ENCODE peak calls at places on chromosomes 13 and 19, in six cellular contexts. X, S, A, R, J and V are unnamed samples.

GRCh38 chr19:46373573-46374359 is 26.9 kb downstream of the PPP5C start:
- DNase-seq in S (peak; percentile 54), A (peak; percentile 99), X (peak; percentile 50), R (peak; percentile 99), J (peak; percentile 93), V (peak; percentile 91)

GRCh38 chr13:39998166-39998565 is 342.7 kb downstream of the COG6 start:
- DNase-seq in J (no peak), X (no peak), S (no peak), A (no peak), R (no peak), V (no peak)

GRCh38 chr13:32426981-32427851 is 714 bp downstream of the N4BP2L1 start:
- DNase-seq in R (peak; percentile 57), A (peak; percentile 69), S (peak; percentile 57), X (peak; percentile 29), J (no peak), V (peak; percentile 79)

GRCh38 chr19:54160948-54161347 is 1.4 kb upstream of the LENG1 start:
- DNase-seq in S (no peak), X (no peak), R (no peak), J (no peak), A (no peak), V (no peak)

GRCh38 chr13:44191504-44192171 is 182.0 kb upstream of the SERP2 start:
- DNase-seq in J (peak; percentile 71), S (peak; percentile 42), R (peak; percentile 43), X (peak; percentile 70), A (peak; percentile 63), V (no peak)

GRCh38 chr19:55540619-55541018 is 3.7 kb upstream of the SBK2 start:
- DNase-seq in X (no peak), S (no peak), A (no peak), R (no peak), J (no peak), V (no peak)

GRCh38 chr13:101706651-101707050 is 254.2 kb downstream of the ITGBL1 start:
- DNase-seq in X (peak; percentile 94), S (no peak), A (no peak), J (peak; percentile 13), R (no peak), V (peak; percentile 64)

GRCh38 chr19:43572172-43572588 is 3.1 kb downstream of the XRCC1 start:
- DNase-seq in S (no peak), R (no peak), J (no peak), A (no peak), X (no peak), V (no peak)

GRCh38 chr13:105655046-105655445 is 880.4 kb downstream of the EFNB2 start:
- DNase-seq in S (no peak), R (no peak), J (no peak), A (no peak), X (peak; percentile 74), V (no peak)

GRCh38 chr13:111862836-111863815 is 203.8 kb upstream of the SOX1 start:
- DNase-seq in J (no peak), X (no peak), A (no peak), S (no peak), R (no peak), V (no peak)

GRCh38 chr19:38076337-38076736 is 147.7 kb downstream of the DPF1 start:
- DNase-seq in J (no peak), R (no peak), X (no peak), A (no peak), S (no peak), V (no peak)

GRCh38 chr13:99307247-99307646 is at the start of gene GPR183:
- DNase-seq in R (no peak), S (no peak), X (peak; percentile 43), A (no peak), J (no peak), V (no peak)

GRCh38 chr13:77733674-77734073 is 36.2 kb downstream of the SLAIN1 start:
- DNase-seq in R (no peak), A (no peak), X (no peak), J (no peak), S (no peak), V (no peak)

GRCh38 chr19:52735734-52736133 is 890 bp upstream of the ZNF611 start:
- DNase-seq in S (peak; percentile 75), J (no peak), A (peak; percentile 61), X (no peak), R (peak; percentile 38), V (peak; percentile 73)

GRCh38 chr13:107170270-107170931 is 602.5 kb upstream of the ARGLU1 start:
- DNase-seq in A (no peak), J (peak; percentile 1), R (no peak), X (no peak), S (no peak), V (no peak)
- TF ChIP-seq POLR2A in A (no peak), J (no peak), R (no peak), X (no peak), S (no peak), V (no peak)

GRCh38 chr19:4402171-4403004 is at the start of gene CHAF1A:
- DNase-seq in A (peak; percentile 100), S (peak; percentile 99), X (peak; percentile 100), J (peak; percentile 99), R (peak; percentile 99), V (peak; percentile 100)
- TF ChIP-seq POLR2A in A (peak; percentile 54), S (peak; percentile 86), X (peak; percentile 59), J (no peak), R (no peak), V (peak; percentile 37)

DNA sequence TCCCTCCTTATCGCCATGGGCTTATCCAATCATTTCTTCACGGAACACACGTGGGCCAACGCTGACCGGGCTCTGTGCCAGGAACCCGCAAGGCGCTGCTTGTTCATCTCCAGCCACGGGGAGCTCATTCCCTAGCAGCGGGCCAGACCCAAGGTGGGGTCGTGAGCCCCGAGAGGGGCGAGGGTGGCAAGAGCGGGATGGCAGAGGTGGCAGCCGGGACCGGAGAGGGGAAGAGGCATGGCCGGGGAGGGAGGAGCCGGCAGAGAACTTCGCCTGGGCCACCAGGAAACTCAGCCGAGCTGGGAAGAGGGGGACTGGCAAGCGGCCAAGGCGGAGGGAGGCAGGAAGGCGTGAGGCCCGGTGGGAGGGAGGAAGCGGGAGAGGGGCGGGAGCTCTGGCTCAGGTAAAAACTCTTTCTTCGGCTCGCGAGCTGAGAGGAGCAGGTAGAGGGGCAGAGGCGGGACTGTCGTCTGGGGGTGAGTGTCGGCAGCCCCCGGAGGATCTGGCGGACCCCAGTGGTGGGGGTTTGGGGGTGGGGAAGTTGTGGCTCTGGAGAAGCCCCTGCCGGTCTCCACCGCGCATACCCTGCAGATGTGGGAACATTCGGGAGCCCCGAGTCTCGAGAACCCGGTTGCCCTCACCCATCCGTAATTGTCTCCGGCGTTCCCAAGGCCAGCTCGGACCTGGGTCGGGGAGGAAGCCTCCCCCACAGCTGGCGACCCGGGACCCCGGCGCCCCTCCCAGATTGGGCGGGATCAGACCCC is at the start of gene B3GNT3:
- DNase-seq in R (peak; percentile 97), S (no peak), J (peak; percentile 72), A (peak; percentile 88), X (no peak), V (peak; percentile 80)
- TF ChIP-seq POLR2A in R (no peak), S (no peak), J (no peak), A (peak; percentile 64), X (no peak), V (peak; percentile 51)

DNA sequence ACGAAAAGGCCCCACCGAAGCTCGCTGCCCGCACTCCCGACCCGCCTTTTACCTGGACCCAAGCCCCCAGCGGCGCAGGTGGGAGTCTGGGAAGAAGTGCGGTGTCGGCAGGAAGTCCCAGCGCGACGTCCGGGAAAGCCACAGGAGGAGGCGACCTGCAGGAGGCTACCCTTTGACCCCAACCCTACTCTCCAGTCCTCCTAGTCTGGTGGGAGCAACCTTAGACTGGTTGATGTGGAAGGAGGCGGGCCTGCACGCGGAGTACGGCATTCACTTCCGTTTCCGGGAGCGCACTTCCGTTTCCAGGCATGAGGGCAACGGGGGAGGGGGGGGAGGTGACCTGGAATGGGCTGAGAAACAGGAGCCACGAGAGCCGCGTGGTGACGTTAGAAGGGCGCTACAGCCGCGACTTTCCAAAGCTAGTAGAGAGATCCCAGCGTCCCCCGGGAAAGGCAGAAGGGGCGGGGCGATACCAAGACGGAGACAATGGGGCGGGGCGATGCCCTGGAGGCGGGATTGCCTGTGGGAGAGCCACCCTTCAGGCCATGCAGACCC is 28.5 kb downstream of the ZNF266 start:
- DNase-seq in X (peak; percentile 92), J (peak; percentile 76), A (peak; percentile 47), R (peak; percentile 32), S (peak; percentile 59), V (no peak)
- TF ChIP-seq POLR2A in X (no peak), J (no peak), A (no peak), R (no peak), S (no peak), V (no peak)

DNA sequence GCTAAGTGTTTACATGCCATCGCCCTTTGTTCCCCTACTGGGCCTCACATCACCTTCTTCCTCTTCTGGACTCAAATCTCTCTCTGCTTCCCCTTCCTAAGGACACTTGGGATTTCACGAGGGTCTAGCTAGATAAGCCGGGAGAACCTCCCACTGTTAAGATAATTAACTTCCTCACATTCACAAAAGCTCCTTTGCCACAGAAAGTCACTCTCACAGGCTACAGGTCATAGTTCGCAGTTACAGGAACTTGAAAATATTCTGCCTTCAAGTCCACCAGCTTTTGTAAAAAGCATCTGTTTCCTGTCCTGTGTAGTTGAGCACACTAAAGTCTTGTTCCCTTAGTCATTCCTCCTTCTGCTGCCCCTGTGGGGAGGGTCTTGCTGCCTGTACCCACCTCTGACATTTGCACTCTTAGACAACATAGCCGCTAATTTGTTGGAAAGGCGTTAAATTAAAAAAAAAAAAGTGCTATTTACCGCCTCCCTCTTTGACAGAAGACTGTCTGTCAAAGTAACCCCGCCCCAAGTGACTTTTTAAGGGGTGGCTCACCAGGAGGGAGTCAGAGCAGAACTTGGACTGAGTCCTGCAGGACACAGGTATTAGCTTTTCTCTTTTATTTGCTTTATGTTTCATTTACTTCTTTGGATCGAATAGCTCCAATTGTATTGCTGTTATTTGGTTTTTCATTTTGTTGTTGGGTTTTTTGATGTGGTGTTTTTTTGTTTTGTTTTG is 26.8 kb upstream of the CEACAM21 start:
- DNase-seq in X (no peak), A (no peak), R (peak; percentile 43), S (no peak), J (no peak), V (no peak)
- TF ChIP-seq POLR2A in X (no peak), A (peak; percentile 52), R (no peak), S (no peak), J (no peak), V (peak; percentile 71)

DNA sequence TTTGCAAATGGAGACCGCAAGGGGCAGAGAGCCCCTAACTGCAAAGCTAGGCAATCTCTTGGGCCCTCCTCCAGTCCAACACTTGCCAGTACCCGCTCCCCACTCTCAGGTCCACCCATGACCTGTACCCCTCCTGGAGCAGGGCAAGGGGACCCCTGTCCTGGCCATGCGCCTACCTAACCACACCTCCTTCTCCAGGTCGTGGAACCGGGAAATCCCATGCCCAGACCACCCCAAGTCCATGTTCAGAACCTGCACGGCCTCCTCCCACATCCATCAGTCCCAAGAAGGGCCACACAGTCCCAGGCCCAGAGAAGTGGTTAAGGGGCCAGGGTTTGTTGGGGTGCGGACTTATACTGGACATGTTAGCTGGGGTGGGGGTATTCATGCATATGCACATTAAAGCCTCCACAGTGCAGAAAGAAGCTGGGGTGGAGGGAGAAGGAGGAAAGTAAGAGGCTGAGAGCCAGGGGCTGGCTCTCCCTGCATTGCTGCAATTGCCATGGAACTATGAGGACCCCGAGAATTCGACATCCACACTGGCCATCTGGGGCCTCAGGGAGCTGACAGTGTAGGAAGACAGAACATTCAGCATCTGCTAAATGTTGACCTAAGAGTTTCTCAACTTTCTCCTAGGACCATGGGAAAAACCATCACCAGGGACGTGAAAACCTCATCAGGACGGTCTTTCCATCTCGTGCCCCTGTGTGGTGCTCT is 39.0 kb downstream of the HSPH1 start:
- DNase-seq in S (no peak), X (no peak), A (no peak), J (no peak), R (no peak), V (no peak)
- TF ChIP-seq POLR2A in S (no peak), X (no peak), A (no peak), J (no peak), R (no peak), V (no peak)